ENCODE peak calls at places on chromosomes 1 and 21, in eight cellular contexts. A, Y, R, P, U, Z, B and W are unnamed samples.
A peak's percentile ranks its signal among the peaks of the same experiment; 100 is the strongest.

GRCh38 chr21:46327711-46328110 is 3.8 kb downstream of the PCNT start:
- ATAC-seq in A (no peak), Y (no peak), R (no peak), P (no peak), U (no peak), Z (no peak), B (no peak), W (no peak)

GRCh38 chr1:9902060-9902452 is 8.0 kb downstream of the CTNNBIP1 start:
- ATAC-seq in A (no peak), Y (peak; percentile 5), R (no peak), P (no peak), U (no peak), Z (no peak), B (no peak), W (no peak)

GRCh38 chr1:154765970-154766369 is 104.1 kb downstream of the KCNN3 start:
- ATAC-seq in A (peak; percentile 68), Y (no peak), R (peak; percentile 65), P (no peak), U (peak; percentile 79), Z (peak; percentile 98), B (no peak), W (no peak)

GRCh38 chr1:158150512-158150911 is 30.2 kb upstream of the CD1D start:
- ATAC-seq in A (no peak), Y (no peak), R (peak; percentile 73), P (peak; percentile 8), U (no peak), Z (no peak), B (peak; percentile 24), W (peak; percentile 44)

GRCh38 chr1:95080446-95080845 is 7.7 kb upstream of the ALG14 start:
- ATAC-seq in A (no peak), Y (no peak), R (no peak), P (no peak), U (no peak), Z (no peak), B (no peak), W (no peak)

GRCh38 chr1:103274886-103275285 is 166.6 kb upstream of the COL11A1 start:
- ATAC-seq in A (no peak), Y (no peak), R (no peak), P (no peak), U (no peak), Z (no peak), B (no peak), W (no peak)

GRCh38 chr1:169217621-169218020 is 111.1 kb downstream of the ATP1B1 start:
- ATAC-seq in A (peak; percentile 84), Y (no peak), R (peak; percentile 54), P (no peak), U (no peak), Z (no peak), B (no peak), W (no peak)

GRCh38 chr1:209710837-209711236 is 6.2 kb downstream of the HSD11B1 start:
- ATAC-seq in A (no peak), Y (no peak), R (no peak), P (no peak), U (no peak), Z (no peak), B (no peak), W (no peak)

GRCh38 chr1:6162773-6163172 is 17.3 kb downstream of the CHD5 start:
- ATAC-seq in A (no peak), Y (no peak), R (no peak), P (no peak), U (no peak), Z (no peak), B (no peak), W (no peak)

GRCh38 chr1:150364231-150365003 is 470 bp downstream of the RPRD2 start:
- ATAC-seq in A (peak; percentile 45), Y (peak; percentile 55), R (peak; percentile 78), P (peak; percentile 80), U (peak; percentile 51), Z (peak; percentile 67), B (peak; percentile 68), W (peak; percentile 65)

GRCh38 chr1:237873487-237873927 is 17.2 kb downstream of the ZP4 start:
- ATAC-seq in A (no peak), Y (no peak), R (no peak), P (no peak), U (no peak), Z (peak; percentile 89), B (peak; percentile 70), W (no peak)

GRCh38 chr1:61171346-61171745 is 89.0 kb downstream of the NFIA start:
- ATAC-seq in A (no peak), Y (no peak), R (no peak), P (no peak), U (no peak), Z (no peak), B (no peak), W (no peak)

GRCh38 chr1:36239941-36240637 is 15.8 kb downstream of the THRAP3 start:
- ATAC-seq in A (no peak), Y (peak; percentile 93), R (peak; percentile 95), P (peak; percentile 36), U (no peak), Z (no peak), B (peak; percentile 89), W (no peak)

GRCh38 chr1:32816676-32817158 is 441 bp downstream of the YARS1 start:
- ATAC-seq in A (no peak), Y (no peak), R (peak; percentile 10), P (peak; percentile 23), U (no peak), Z (peak; percentile 1), B (peak; percentile 4), W (peak; percentile 18)

GRCh38 chr21:38920631-38921398 is 115.1 kb downstream of the ETS2 start:
- ATAC-seq in A (no peak), Y (no peak), R (no peak), P (peak; percentile 10), U (no peak), Z (peak; percentile 45), B (peak; percentile 9), W (no peak)

GRCh38 chr1:9877962-9878361 is 32.1 kb downstream of the CTNNBIP1 start:
- ATAC-seq in A (no peak), Y (no peak), R (peak; percentile 52), P (no peak), U (no peak), Z (peak; percentile 75), B (no peak), W (no peak)

GRCh38 chr1:152198982-152199381 is 25.0 kb downstream of the HRNR start:
- ATAC-seq in A (no peak), Y (no peak), R (no peak), P (no peak), U (no peak), Z (no peak), B (no peak), W (no peak)

GRCh38 chr1:169676001-169676400 is 35.4 kb downstream of the SELL start:
- ATAC-seq in A (no peak), Y (no peak), R (peak; percentile 22), P (no peak), U (no peak), Z (peak; percentile 93), B (peak; percentile 54), W (no peak)

GRCh38 chr1:16441312-16441641 is 753 bp downstream of the NECAP2 start:
- ATAC-seq in A (peak; percentile 43), Y (peak; percentile 3), R (no peak), P (no peak), U (peak; percentile 59), Z (peak; percentile 46), B (peak; percentile 1), W (no peak)

GRCh38 chr1:3790501-3790923 is 5.8 kb downstream of the LRRC47 start:
- ATAC-seq in A (no peak), Y (no peak), R (no peak), P (no peak), U (no peak), Z (no peak), B (peak; percentile 20), W (no peak)

GRCh38 chr1:67097305-67097704 is 37.5 kb downstream of the C1orf141 start:
- ATAC-seq in A (no peak), Y (no peak), R (no peak), P (no peak), U (no peak), Z (no peak), B (no peak), W (no peak)

GRCh38 chr1:14443164-14443787 is 155.2 kb upstream of the KAZN start:
- ATAC-seq in A (no peak), Y (no peak), R (no peak), P (no peak), U (no peak), Z (peak; percentile 10), B (no peak), W (no peak)

GRCh38 chr1:226654508-226655124 is 84.5 kb downstream of the ITPKB start:
- ATAC-seq in A (no peak), Y (no peak), R (no peak), P (no peak), U (no peak), Z (no peak), B (no peak), W (no peak)

GRCh38 chr1:77961392-77961791 is 17.5 kb downstream of the FUBP1 start:
- ATAC-seq in A (no peak), Y (no peak), R (no peak), P (no peak), U (no peak), Z (no peak), B (no peak), W (no peak)

GRCh38 chr1:36096500-36097412 is 8.1 kb downstream of the ADPRS start:
- ATAC-seq in A (peak; percentile 17), Y (no peak), R (peak; percentile 2), P (no peak), U (no peak), Z (peak; percentile 50), B (no peak), W (no peak)

GRCh38 chr1:201731592-201731991 is 97.4 kb upstream of the IPO9 start:
- ATAC-seq in A (no peak), Y (peak; percentile 91), R (no peak), P (no peak), U (no peak), Z (no peak), B (peak; percentile 41), W (no peak)